ENCODE peak calls at places on chromosomes 7 and 10, in four cellular contexts. F, X, D and R are unnamed samples.

GRCh38 chr10:101111547-101111946 is 19.6 kb upstream of the TLX1 start:
- DNase-seq in F (no peak), X (no peak), D (no peak), R (no peak)

GRCh38 chr7:99459087-99459486 is 6.9 kb downstream of the ATP5MF start:
- DNase-seq in F (peak), X (peak), D (no peak), R (peak)

GRCh38 chr10:103936022-103936421 is 18.0 kb upstream of the STN1 start:
- DNase-seq in F (no peak), X (no peak), D (no peak), R (no peak)

GRCh38 chr7:104328970-104329825 is 795 bp downstream of the LHFPL3 start:
- DNase-seq in F (no peak), X (no peak), D (no peak), R (no peak)

GRCh38 chr7:137801003-137801402 is 45.8 kb downstream of the DGKI start:
- DNase-seq in F (no peak), X (no peak), D (no peak), R (no peak)

GRCh38 chr7:87876759-87877234 is 504 bp downstream of the DBF4 start:
- DNase-seq in F (peak), X (peak), D (peak), R (peak)

GRCh38 chr7:15214981-15215380 is 312.4 kb upstream of the DGKB start:
- DNase-seq in F (no peak), X (no peak), D (no peak), R (no peak)

GRCh38 chr7:46754135-46754730 is 827.7 kb downstream of the TNS3 start:
- DNase-seq in F (no peak), X (no peak), D (no peak), R (no peak)

GRCh38 chr10:104342941-104343411 is 4.7 kb upstream of the ITPRIP start:
- DNase-seq in F (no peak), X (no peak), D (no peak), R (no peak)

GRCh38 chr7:84705701-84706100 is 481.2 kb downstream of the SEMA3D start:
- DNase-seq in F (no peak), X (no peak), D (no peak), R (no peak)

GRCh38 chr7:20199015-20199737 is 18.0 kb downstream of the MACC1 start:
- DNase-seq in F (peak), X (no peak), D (no peak), R (peak)